ENCODE peak calls at places on chromosome 7, in five cellular contexts. X, T, D, O and Z are unnamed samples.

GRCh38 chr7:35565927-35566326 is 129.0 kb downstream of the HERPUD2 start:
- DNase-seq in X (no peak), T (no peak), D (no peak), O (no peak), Z (no peak)

GRCh38 chr7:101524376-101524775 is 104.7 kb downstream of the MYL10 start:
- DNase-seq in X (no peak), T (no peak), D (no peak), O (no peak), Z (no peak)

GRCh38 chr7:24939406-24939805 is 40.6 kb downstream of the OSBPL3 start:
- DNase-seq in X (no peak), T (no peak), D (no peak), O (no peak), Z (no peak)

GRCh38 chr7:4204530-4205165 is 477.4 kb upstream of the FOXK1 start:
- DNase-seq in X (no peak), T (peak; percentile 19), D (no peak), O (no peak), Z (no peak)

GRCh38 chr7:33261585-33261984 is 132.2 kb downstream of the BBS9 start:
- DNase-seq in X (no peak), T (no peak), D (no peak), O (no peak), Z (no peak)

GRCh38 chr7:38822556-38822955 is 86.4 kb downstream of the VPS41 start:
- DNase-seq in X (no peak), T (no peak), D (no peak), O (no peak), Z (no peak)

GRCh38 chr7:47743898-47744612 is 162.1 kb upstream of the TNS3 start:
- DNase-seq in X (no peak), T (no peak), D (no peak), O (no peak), Z (peak; percentile 48)

GRCh38 chr7:30503273-30504212 is 1.1 kb downstream of the GGCT start:
- DNase-seq in X (no peak), T (no peak), D (no peak), O (no peak), Z (no peak)

GRCh38 chr7:139930286-139930965 is 101.4 kb downstream of the TBXAS1 start:
- DNase-seq in X (no peak), T (no peak), D (no peak), O (no peak), Z (no peak)

GRCh38 chr7:132380065-132380464 is 196.2 kb downstream of the PLXNA4 start:
- DNase-seq in X (no peak), T (no peak), D (no peak), O (no peak), Z (no peak)

GRCh38 chr7:152668975-152669374 is 7.0 kb downstream of the XRCC2 start:
- DNase-seq in X (no peak), T (no peak), D (no peak), O (no peak), Z (no peak)

GRCh38 chr7:17986826-17987225 is 40.8 kb downstream of the PRPS1L1 start:
- DNase-seq in X (no peak), T (no peak), D (no peak), O (no peak), Z (no peak)

GRCh38 chr7:20323587-20323986 is 7.1 kb upstream of the ITGB8 start:
- DNase-seq in X (no peak), T (no peak), D (no peak), O (no peak), Z (no peak)

GRCh38 chr7:40885503-40885902 is 750.7 kb downstream of the SUGCT start:
- DNase-seq in X (no peak), T (no peak), D (no peak), O (no peak), Z (peak; percentile 44)

GRCh38 chr7:74354009-74354408 is 64.8 kb downstream of the CLIP2 start:
- DNase-seq in X (no peak), T (no peak), D (no peak), O (no peak), Z (no peak)

GRCh38 chr7:124034754-124035100 is 1.9 kb upstream of the TMEM229A start:
- DNase-seq in X (no peak), T (no peak), D (no peak), O (no peak), Z (no peak)

GRCh38 chr7:3695602-3696001 is 394.6 kb downstream of the SDK1 start:
- DNase-seq in X (no peak), T (no peak), D (no peak), O (no peak), Z (no peak)

GRCh38 chr7:101754432-101755159 is 62.8 kb upstream of the CUX1 start:
- DNase-seq in X (no peak), T (no peak), D (no peak), O (no peak), Z (no peak)

GRCh38 chr7:41834805-41835694 is 132.2 kb upstream of the INHBA start:
- DNase-seq in X (no peak), T (no peak), D (no peak), O (peak; percentile 1), Z (no peak)

GRCh38 chr7:25886387-25887240 is 265.4 kb upstream of the NFE2L3 start:
- DNase-seq in X (no peak), T (no peak), D (peak; percentile 48), O (no peak), Z (no peak)

GRCh38 chr7:43750016-43750887 is 8.2 kb upstream of the BLVRA start:
- DNase-seq in X (no peak), T (no peak), D (no peak), O (no peak), Z (no peak)

GRCh38 chr7:84100866-84101265 is 93.7 kb downstream of the SEMA3A start:
- DNase-seq in X (no peak), T (no peak), D (no peak), O (no peak), Z (no peak)

GRCh38 chr7:130893441-130893894 is 159.5 kb upstream of the KLF14 start:
- DNase-seq in X (no peak), T (no peak), D (no peak), O (peak; percentile 45), Z (no peak)

GRCh38 chr7:91847881-91848599 is 32.5 kb downstream of the MTERF1 start:
- DNase-seq in X (no peak), T (no peak), D (no peak), O (no peak), Z (no peak)

GRCh38 chr7:48168159-48168558 is 3.1 kb upstream of the ABCA13 start:
- DNase-seq in X (no peak), T (no peak), D (no peak), O (no peak), Z (no peak)

GRCh38 chr7:14377646-14378266 is 388.3 kb upstream of the ETV1 start:
- DNase-seq in X (no peak), T (no peak), D (no peak), O (no peak), Z (no peak)

GRCh38 chr7:17939670-17940301 is 508 bp downstream of the SNX13 start:
- DNase-seq in X (peak; percentile 37), T (no peak), D (peak; percentile 17), O (peak; percentile 86), Z (peak; percentile 29)

GRCh38 chr7:130996841-130997231 is 262.8 kb upstream of the KLF14 start:
- DNase-seq in X (no peak), T (no peak), D (no peak), O (no peak), Z (no peak)

GRCh38 chr7:73941836-73942551 is 81.0 kb downstream of the TMEM270 start:
- DNase-seq in X (no peak), T (no peak), D (no peak), O (no peak), Z (no peak)

GRCh38 chr7:135936497-135937217 is 40.5 kb downstream of the MTPN start:
- DNase-seq in X (no peak), T (no peak), D (no peak), O (no peak), Z (no peak)

GRCh38 chr7:105408791-105409410 is 20.2 kb upstream of the SRPK2 start:
- DNase-seq in X (no peak), T (no peak), D (no peak), O (no peak), Z (no peak)

GRCh38 chr7:129452589-129453231 is 18.5 kb downstream of the STRIP2 start:
- DNase-seq in X (no peak), T (no peak), D (no peak), O (no peak), Z (no peak)

GRCh38 chr7:37376386-37376785 is 72.3 kb downstream of the ELMO1 start:
- DNase-seq in X (no peak), T (no peak), D (no peak), O (no peak), Z (no peak)